ENCODE peak calls at places on chromosomes 2 and 18, in four cellular contexts. O, M, F and S are unnamed samples.

GRCh38 chr2:10552220-10552870 is 104.2 kb upstream of the ODC1 start:
- DNase-seq in O (no peak), M (no peak), F (no peak), S (no peak)

GRCh38 chr2:62152000-62152399 is 43.9 kb upstream of the B3GNT2 start:
- DNase-seq in O (no peak), M (no peak), F (no peak), S (no peak)

GRCh38 chr18:71036783-71037182 is 747.9 kb downstream of the SOCS6 start:
- DNase-seq in O (no peak), M (no peak), F (peak), S (no peak)

GRCh38 chr18:41714872-41715271 is 240.2 kb upstream of the PIK3C3 start:
- DNase-seq in O (no peak), M (no peak), F (no peak), S (no peak)

GRCh38 chr2:233285921-233286320 is 21.7 kb upstream of the SAG start:
- DNase-seq in O (no peak), M (no peak), F (peak), S (no peak)

GRCh38 chr2:212665948-212666347 is 127.3 kb upstream of the ERBB4 start:
- DNase-seq in O (no peak), M (no peak), F (no peak), S (no peak)

GRCh38 chr2:20282916-20283592 is 58.1 kb upstream of the SDC1 start:
- DNase-seq in O (peak), M (no peak), F (no peak), S (peak)

GRCh38 chr18:24497052-24497754 is 36.8 kb downstream of the HRH4 start:
- DNase-seq in O (no peak), M (no peak), F (no peak), S (no peak)

GRCh38 chr2:106124787-106125549 is 69.1 kb downstream of the UXS1 start:
- DNase-seq in O (no peak), M (no peak), F (no peak), S (peak)

GRCh38 chr2:69692424-69692823 is 48.9 kb upstream of the AAK1 start:
- DNase-seq in O (no peak), M (no peak), F (no peak), S (no peak)

GRCh38 chr2:96556441-96557330 is 20.1 kb downstream of the ARID5A start:
- DNase-seq in O (no peak), M (peak), F (peak), S (no peak)

GRCh38 chr18:39455300-39455699 is 1889.7 kb upstream of the CELF4 start:
- DNase-seq in O (no peak), M (no peak), F (peak), S (no peak)

GRCh38 chr2:26172866-26173595 is at the start of gene GAREM2:
- DNase-seq in O (no peak), M (peak), F (no peak), S (no peak)